ENCODE peak calls at places on chromosomes 11 and 22, in four cellular contexts. One of them, this sample, is unnamed. For H3K4me1, the result is how much of the 10 kb centered on the place peaks cover.

GRCh38 chr11:126355324-126355925 is at the start of gene ST3GAL4:
- DNase-seq in SK-N-SH: peak
- DNase-seq in HepG2: peak
- DNase-seq in GM12878: peak
- DNase-seq in this sample: peak

GRCh38 chr11:68584097-68584496 is 100.2 kb upstream of the GAL start:
- DNase-seq in SK-N-SH: peak
- DNase-seq in HepG2: peak
- DNase-seq in GM12878: no peak
- DNase-seq in this sample: peak

GRCh38 chr11:72812968-72813739 is 1.1 kb upstream of the ATG16L2 start:
- DNase-seq in HepG2: peak
- DNase-seq in GM12878: no peak
- DNase-seq in SK-N-SH: peak
- DNase-seq in this sample: peak

GRCh38 chr11:68845351-68846002 is 3.8 kb upstream of the CPT1A start:
- DNase-seq in HepG2: peak
- DNase-seq in SK-N-SH: no peak
- DNase-seq in GM12878: no peak
- DNase-seq in this sample: no peak

GRCh38 chr11:117901601-117902000 is 25.1 kb upstream of the FXYD6 start:
- DNase-seq in SK-N-SH: no peak
- DNase-seq in HepG2: no peak
- DNase-seq in GM12878: no peak
- DNase-seq in this sample: no peak

GRCh38 chr11:114132427-114132826 is 72.9 kb downstream of the ZBTB16 start:
- DNase-seq in SK-N-SH: no peak
- DNase-seq in GM12878: no peak
- DNase-seq in HepG2: no peak
- DNase-seq in this sample: no peak

GRCh38 chr11:32316846-32317525 is 118.4 kb downstream of the WT1 start:
- DNase-seq in GM12878: no peak
- DNase-seq in HepG2: no peak
- DNase-seq in SK-N-SH: no peak
- DNase-seq in this sample: no peak

GRCh38 chr11:78030429-78031325 is 7.6 kb upstream of the KCTD14 start:
- DNase-seq in GM12878: no peak
- DNase-seq in HepG2: peak
- DNase-seq in SK-N-SH: peak
- DNase-seq in this sample: no peak

GRCh38 chr22:42991010-42991651 is 23.8 kb downstream of the PACSIN2 start:
- DNase-seq in HepG2: no peak
- DNase-seq in SK-N-SH: no peak
- DNase-seq in GM12878: no peak
- DNase-seq in this sample: no peak

GRCh38 chr11:120169981-120170698 is 32.2 kb upstream of the TRIM29 start:
- DNase-seq in HepG2: no peak
- DNase-seq in SK-N-SH: no peak
- DNase-seq in GM12878: no peak
- DNase-seq in this sample: no peak

GRCh38 chr11:19200410-19201201 is 1.2 kb downstream of the CSRP3 start:
- DNase-seq in GM12878: no peak
- DNase-seq in SK-N-SH: no peak
- DNase-seq in HepG2: no peak
- DNase-seq in this sample: no peak

GRCh38 chr11:36253238-36253637 is 36.0 kb downstream of the COMMD9 start:
- DNase-seq in GM12878: no peak
- DNase-seq in SK-N-SH: peak
- DNase-seq in HepG2: no peak
- DNase-seq in this sample: no peak

GRCh38 chr11:44861829-44862545 is 88.7 kb downstream of the TP53I11 start:
- DNase-seq in SK-N-SH: no peak
- DNase-seq in GM12878: peak
- DNase-seq in HepG2: peak
- DNase-seq in this sample: peak

GRCh38 chr11:111910637-111911562 is 670 bp downstream of the CRYAB start:
- DNase-seq in GM12878: no peak
- DNase-seq in SK-N-SH: no peak
- DNase-seq in HepG2: no peak
- DNase-seq in this sample: peak

GRCh38 chr22:47275479-47276218 is 513.2 kb downstream of the TBC1D22A start:
- DNase-seq in HepG2: no peak
- DNase-seq in GM12878: no peak
- DNase-seq in SK-N-SH: no peak
- DNase-seq in this sample: no peak

DNA sequence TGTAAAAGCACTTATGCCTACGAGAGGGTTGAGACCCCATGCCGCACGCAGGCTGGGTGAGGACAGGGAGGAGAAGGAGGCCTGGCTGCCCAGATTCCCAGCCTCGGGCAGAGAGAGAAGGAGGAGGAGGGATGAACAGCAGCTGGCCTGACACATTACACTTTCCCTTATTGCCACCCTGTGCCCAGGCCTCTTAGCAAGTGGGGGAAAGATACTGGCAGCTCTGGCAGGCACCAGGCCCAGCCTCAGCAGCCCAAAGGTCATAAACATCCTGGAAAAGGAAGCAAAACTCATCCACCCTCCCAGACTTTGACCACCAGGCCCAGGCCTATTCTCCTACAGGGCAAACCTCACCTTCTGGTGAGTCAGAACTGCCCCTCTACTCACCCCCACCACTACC is 4.7 kb downstream of the PLAAT3 start:
- DNase-seq in SK-N-SH: peak
- DNase-seq in HepG2: no peak
- DNase-seq in GM12878: no peak
- DNase-seq in this sample: no peak
- TF ChIP-seq FOXM1 in SK-N-SH: no peak
- TF ChIP-seq FOXM1 in HepG2: no peak
- TF ChIP-seq FOXM1 in GM12878: no peak
- TF ChIP-seq FOXM1 in this sample: no peak

DNA sequence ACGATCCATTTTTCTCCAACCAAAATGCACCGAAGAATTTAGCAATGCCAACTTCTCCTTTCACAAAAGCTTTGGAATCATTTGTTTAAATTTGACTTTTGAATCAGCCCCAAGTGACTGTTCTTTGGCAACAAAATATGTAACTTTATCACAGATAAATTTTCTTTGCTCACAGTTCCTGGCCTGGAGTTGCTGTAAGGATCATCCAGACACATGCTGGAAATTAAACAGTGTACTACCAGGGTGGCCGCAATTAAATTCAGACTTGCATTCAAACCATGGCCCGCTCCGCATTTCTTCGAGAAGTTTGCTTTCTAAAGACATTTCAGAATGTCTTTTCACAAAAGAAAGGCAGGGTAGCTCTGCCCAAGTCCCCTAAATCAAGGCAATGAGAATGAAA is 189.4 kb upstream of the BLID start:
- DNase-seq in HepG2: no peak
- DNase-seq in GM12878: no peak
- DNase-seq in SK-N-SH: no peak
- DNase-seq in this sample: no peak
- H3K4me1 ChIP-seq in HepG2: under half
- H3K4me1 ChIP-seq in GM12878: under half
- H3K4me1 ChIP-seq in SK-N-SH: under half
- H3K4me1 ChIP-seq in this sample: under half

GRCh38 chr11:121763526-121763925 is 310.8 kb upstream of the SORL1-AS1 start:
- DNase-seq in GM12878: peak
- DNase-seq in HepG2: no peak
- DNase-seq in SK-N-SH: no peak
- DNase-seq in this sample: no peak
- TF ChIP-seq FOXM1 in GM12878: no peak
- TF ChIP-seq FOXM1 in HepG2: no peak
- TF ChIP-seq FOXM1 in SK-N-SH: no peak
- TF ChIP-seq FOXM1 in this sample: no peak

GRCh38 chr11:130159657-130160459 is at the start of gene ST14:
- DNase-seq in GM12878: no peak
- DNase-seq in HepG2: no peak
- DNase-seq in SK-N-SH: peak
- DNase-seq in this sample: no peak
- H3K4me1 ChIP-seq in GM12878: under half
- H3K4me1 ChIP-seq in HepG2: under half
- H3K4me1 ChIP-seq in SK-N-SH: under half
- H3K4me1 ChIP-seq in this sample: under half

GRCh38 chr11:128483211-128483788 is 104.1 kb downstream of the ETS1 start:
- DNase-seq in GM12878: peak
- DNase-seq in SK-N-SH: no peak
- DNase-seq in HepG2: no peak
- DNase-seq in this sample: no peak
- TF ChIP-seq FOXM1 in GM12878: no peak
- TF ChIP-seq FOXM1 in SK-N-SH: no peak
- TF ChIP-seq FOXM1 in HepG2: no peak
- TF ChIP-seq FOXM1 in this sample: no peak

GRCh38 chr11:1303973-1304372 is 5.5 kb downstream of the TOLLIP start:
- DNase-seq in SK-N-SH: peak
- DNase-seq in GM12878: no peak
- DNase-seq in HepG2: no peak
- DNase-seq in this sample: no peak
- H3K4me1 ChIP-seq in SK-N-SH: under half
- H3K4me1 ChIP-seq in GM12878: under half
- H3K4me1 ChIP-seq in HepG2: half or more
- H3K4me1 ChIP-seq in this sample: under half

GRCh38 chr11:63635762-63636465 is 21.7 kb upstream of the PLAAT3 start:
- DNase-seq in SK-N-SH: peak
- DNase-seq in GM12878: peak
- DNase-seq in HepG2: peak
- DNase-seq in this sample: peak

GRCh38 chr11:63641727-63642126 is 27.5 kb upstream of the PLAAT3 start:
- DNase-seq in SK-N-SH: no peak
- DNase-seq in GM12878: no peak
- DNase-seq in HepG2: no peak
- DNase-seq in this sample: no peak

GRCh38 chr11:63643205-63643604 is 28.0 kb downstream of the ATL3 start:
- DNase-seq in SK-N-SH: no peak
- DNase-seq in GM12878: no peak
- DNase-seq in HepG2: no peak
- DNase-seq in this sample: no peak

DNA sequence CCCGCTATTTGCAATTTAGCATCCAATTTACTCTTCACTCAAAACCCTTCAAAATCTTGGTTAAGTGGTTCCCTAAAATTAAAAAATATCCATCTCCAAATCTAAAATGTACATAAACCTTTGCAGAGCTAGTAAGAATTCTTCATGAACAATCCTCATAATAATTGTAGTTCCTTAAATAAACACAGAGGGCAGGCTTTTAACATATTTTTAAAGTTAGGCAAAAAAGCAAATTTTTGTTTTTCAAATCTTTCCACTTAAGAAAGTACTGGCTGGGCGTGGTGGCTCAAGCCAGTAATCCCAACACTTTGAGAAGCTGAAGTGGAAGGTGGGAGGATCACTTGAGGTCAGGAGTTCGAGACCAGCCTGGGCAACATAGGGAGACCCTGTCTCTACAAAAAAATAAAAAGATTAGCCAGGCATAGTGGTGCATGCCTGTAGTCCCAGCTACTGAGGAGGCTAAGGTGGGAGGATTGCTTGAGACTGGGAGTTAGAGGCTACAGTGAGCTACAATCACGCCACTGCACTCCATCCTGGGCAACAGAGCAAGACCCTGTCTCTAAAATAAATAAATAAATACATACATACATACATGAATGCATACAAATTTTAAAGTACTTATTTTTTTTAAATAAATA is 25.1 kb upstream of the PLAAT3 start:
- DNase-seq in SK-N-SH: no peak
- DNase-seq in GM12878: no peak
- DNase-seq in HepG2: no peak
- DNase-seq in this sample: no peak
- TF ChIP-seq FOXM1 in SK-N-SH: no peak
- TF ChIP-seq FOXM1 in GM12878: no peak
- TF ChIP-seq FOXM1 in HepG2: no peak
- TF ChIP-seq FOXM1 in this sample: no peak

DNA sequence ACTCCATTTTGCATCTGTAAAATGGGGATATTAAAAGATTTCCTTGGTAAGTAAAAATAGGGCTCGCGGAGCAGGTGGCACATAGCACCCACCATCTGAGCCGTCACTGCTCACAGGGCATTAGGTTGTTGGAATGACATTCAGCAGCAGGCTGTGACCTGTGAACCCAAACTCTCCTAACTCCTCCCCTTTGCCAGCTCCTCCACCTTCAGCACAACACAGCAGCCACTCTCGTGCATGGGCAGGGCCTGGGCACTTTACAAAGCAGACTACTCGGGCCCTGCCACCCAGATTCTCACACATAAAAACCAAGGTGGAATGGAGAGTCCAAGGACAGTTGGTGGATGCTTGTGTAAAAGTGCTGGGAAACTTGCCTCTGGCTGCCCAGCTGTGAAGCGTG is 77.2 kb downstream of the FLI1 start:
- DNase-seq in HepG2: no peak
- DNase-seq in GM12878: no peak
- DNase-seq in SK-N-SH: no peak
- DNase-seq in this sample: no peak
- H3K4me1 ChIP-seq in HepG2: under half
- H3K4me1 ChIP-seq in GM12878: under half
- H3K4me1 ChIP-seq in SK-N-SH: under half
- H3K4me1 ChIP-seq in this sample: under half

GRCh38 chr22:25928038-25928437 is 186.1 kb downstream of the MYO18B start:
- DNase-seq in SK-N-SH: no peak
- DNase-seq in GM12878: no peak
- DNase-seq in HepG2: no peak
- DNase-seq in this sample: no peak
- TF ChIP-seq FOXM1 in SK-N-SH: no peak
- TF ChIP-seq FOXM1 in GM12878: no peak
- TF ChIP-seq FOXM1 in HepG2: no peak
- TF ChIP-seq FOXM1 in this sample: no peak

DNA sequence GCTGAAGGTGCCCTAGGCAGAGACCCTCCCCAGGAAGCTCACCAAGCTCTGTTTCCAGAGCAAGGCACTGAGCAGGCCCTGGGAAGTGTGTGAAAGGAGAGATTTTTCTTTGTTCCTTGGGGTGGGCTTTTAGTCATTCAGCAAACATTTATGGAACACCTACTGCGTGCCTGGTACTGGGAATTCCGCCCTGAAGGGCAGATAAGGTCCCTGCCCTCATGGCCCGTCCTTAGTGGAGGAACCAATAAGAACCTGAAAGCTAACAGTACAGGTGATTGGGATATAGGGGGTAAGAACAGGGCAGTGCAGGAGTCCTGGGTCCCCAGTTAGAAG is 3.9 kb downstream of the TMEM134 start:
- DNase-seq in GM12878: no peak
- DNase-seq in HepG2: peak
- DNase-seq in SK-N-SH: no peak
- DNase-seq in this sample: no peak
- H3K4me1 ChIP-seq in GM12878: under half
- H3K4me1 ChIP-seq in HepG2: under half
- H3K4me1 ChIP-seq in SK-N-SH: under half
- H3K4me1 ChIP-seq in this sample: half or more